ENCODE peak calls at places on chromosomes 12 and 14, in seven cellular contexts. G is breast epithelium, Q is uterus, T is ovary, A is stomach, R is body of pancreas, N is NB4. E is an unnamed sample.

GRCh38 chr12:105330283-105330937 is at the start of gene C12orf75:
- DNase-seq in G (peak; percentile 60), Q (peak; percentile 74), N (peak; percentile 99), A (peak; percentile 83), T (peak; percentile 69), R (peak; percentile 68), E (no peak)

GRCh38 chr12:3222935-3223334 is 145.8 kb downstream of the TSPAN9 start:
- DNase-seq in R (no peak), Q (no peak), N (no peak), A (no peak), G (no peak), T (no peak), E (no peak)

GRCh38 chr14:104643306-104643705 is 38.7 kb upstream of the TMEM179 start:
- DNase-seq in Q (no peak), T (no peak), A (no peak), G (no peak), N (no peak), R (no peak), E (no peak)

GRCh38 chr12:45234134-45234865 is 18.4 kb downstream of the ANO6 start:
- DNase-seq in Q (peak; percentile 58), R (peak; percentile 54), T (peak; percentile 48), G (no peak), A (no peak), N (peak; percentile 59), E (no peak)

GRCh38 chr12:24424889-24425600 is 475.6 kb upstream of the SOX5 start:
- DNase-seq in Q (no peak), N (no peak), T (no peak), G (no peak), A (no peak), R (no peak), E (no peak)

GRCh38 chr14:96690713-96691383 is 106.3 kb upstream of the VRK1 start:
- DNase-seq in R (no peak), A (no peak), G (no peak), Q (no peak), N (no peak), T (no peak), E (no peak)

GRCh38 chr12:109222062-109222461 is 87.0 kb downstream of the FOXN4 start:
- DNase-seq in T (no peak), R (no peak), N (no peak), Q (no peak), G (no peak), A (no peak), E (no peak)

GRCh38 chr14:34632451-34632850 is 2.5 kb upstream of the SNX6 start:
- DNase-seq in T (no peak), A (no peak), R (no peak), Q (no peak), N (no peak), G (no peak), E (no peak)

GRCh38 chr14:33839193-33840076 is 111.4 kb downstream of the EGLN3 start:
- DNase-seq in T (peak; percentile 42), N (peak; percentile 33), R (peak; percentile 52), Q (peak; percentile 53), G (no peak), A (peak; percentile 54), E (peak; percentile 58)

GRCh38 chr12:63917864-63918742 is 73.6 kb downstream of the SRGAP1 start:
- DNase-seq in G (no peak), T (no peak), N (peak; percentile 91), A (no peak), Q (no peak), R (peak; percentile 54), E (no peak)

GRCh38 chr12:92025462-92026207 is 120.0 kb downstream of the BTG1 start:
- DNase-seq in R (no peak), A (no peak), Q (no peak), G (no peak), T (no peak), N (no peak), E (no peak)

GRCh38 chr12:26212356-26212755 is 17.0 kb downstream of the SSPN start:
- DNase-seq in T (no peak), R (no peak), Q (no peak), G (no peak), A (no peak), N (peak; percentile 75), E (no peak)

GRCh38 chr12:32302218-32302826 is 97.0 kb upstream of the FGD4 start:
- DNase-seq in G (no peak), A (no peak), T (no peak), N (peak; percentile 45), Q (no peak), R (no peak), E (no peak)

GRCh38 chr14:38207342-38207741 is 362 bp upstream of the SSTR1 start:
- DNase-seq in T (no peak), A (no peak), G (no peak), R (no peak), N (no peak), Q (no peak), E (no peak)

GRCh38 chr14:93023039-93023438 is 92.7 kb downstream of the ITPK1 start:
- DNase-seq in R (no peak), G (no peak), N (peak; percentile 67), T (no peak), Q (no peak), A (no peak), E (no peak)

GRCh38 chr12:27548301-27549199 is 24.5 kb downstream of the PPFIBP1 start:
- DNase-seq in T (no peak), G (no peak), Q (no peak), R (no peak), A (no peak), N (peak; percentile 23), E (no peak)

GRCh38 chr12:124747426-124748161 is 116.1 kb downstream of the SCARB1 start:
- DNase-seq in T (no peak), R (peak; percentile 52), Q (no peak), N (peak; percentile 87), A (no peak), G (no peak), E (no peak)

GRCh38 chr12:121536058-121536928 is 44.5 kb downstream of the KDM2B start:
- DNase-seq in T (peak; percentile 88), A (peak; percentile 78), G (no peak), Q (peak; percentile 83), R (peak; percentile 73), N (peak; percentile 51), E (peak; percentile 92)

GRCh38 chr14:68612049-68612448 is 180.8 kb downstream of the ZFP36L1 start:
- DNase-seq in G (no peak), T (no peak), R (peak; percentile 47), N (no peak), Q (no peak), A (no peak), E (no peak)

GRCh38 chr12:54682674-54683073 is 34.5 kb upstream of the DCD start:
- DNase-seq in T (no peak), Q (no peak), G (no peak), R (no peak), N (no peak), A (no peak), E (no peak)
- H3K4me3 ChIP-seq in T (no peak overlapping the region), Q (no peak overlapping the region), G (no peak overlapping the region), R (no peak overlapping the region), N (no peak overlapping the region), A (no peak overlapping the region), E (no peak overlapping the region)

DNA sequence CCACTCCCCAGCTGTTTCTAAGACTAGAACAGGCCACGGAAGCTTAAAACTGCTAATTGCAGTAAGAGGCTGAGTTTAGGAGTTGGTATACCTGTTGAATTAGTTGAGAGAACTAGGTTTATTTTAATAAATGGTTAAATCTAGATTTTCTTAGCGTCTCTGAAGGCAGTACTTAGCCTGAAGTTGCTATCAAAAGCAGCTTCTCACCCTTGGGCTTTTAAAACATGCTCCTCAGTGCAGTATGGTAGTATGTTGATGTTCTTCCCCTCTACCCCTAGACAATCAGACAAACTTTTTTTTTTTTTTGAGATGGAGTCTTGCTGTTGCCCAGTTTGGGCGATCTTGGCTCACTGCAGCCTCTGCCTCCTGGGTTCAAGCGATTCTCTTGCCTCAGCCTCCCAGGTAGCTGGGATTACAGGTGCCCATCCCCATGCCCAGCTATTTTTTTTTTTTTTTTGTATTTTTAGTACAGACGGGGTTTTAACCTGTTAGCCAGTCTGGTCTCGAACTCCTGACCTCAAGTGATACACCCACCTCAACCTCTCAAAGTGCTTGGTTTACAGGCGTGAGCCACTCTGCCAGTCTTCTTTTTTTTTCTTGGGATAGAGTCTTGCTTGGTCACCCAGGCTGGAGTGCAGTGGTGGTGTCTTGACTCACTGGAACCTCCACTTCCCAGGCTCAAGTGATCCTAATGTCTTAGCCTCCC is 6.8 kb downstream of the SRSF5 start:
- DNase-seq in T (no peak), R (no peak), Q (no peak), G (no peak), N (no peak), A (no peak), E (no peak)
- TF ChIP-seq POLR2A in T (no peak), R (no peak), Q (no peak), G (no peak), N (no peak), A (no peak), E (no peak)

DNA sequence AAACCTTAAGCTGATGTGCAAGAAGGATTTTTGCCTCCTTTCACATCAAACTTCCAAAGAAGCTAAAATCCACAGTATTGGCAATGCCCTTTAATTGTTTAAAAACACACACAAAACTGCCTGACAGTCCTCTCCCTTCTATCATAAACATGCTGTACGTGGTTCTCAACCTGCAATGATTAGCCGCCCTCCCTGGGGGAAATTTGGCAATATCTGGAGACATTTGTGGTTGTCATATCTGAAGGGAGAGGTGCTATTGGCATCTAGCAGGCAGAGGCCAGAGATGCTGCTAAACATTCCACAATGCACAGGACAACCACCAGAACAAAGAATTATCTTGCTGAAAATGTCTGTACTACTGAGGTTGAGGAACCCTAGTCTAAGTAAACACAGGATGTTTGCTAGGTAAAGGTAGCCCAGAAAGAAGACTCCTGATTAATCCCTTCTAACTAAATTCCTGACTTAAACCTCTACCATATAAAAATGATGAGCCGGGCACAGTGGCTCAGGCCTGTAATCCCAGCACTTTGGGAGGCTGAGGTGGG is 1.2 kb downstream of the ACOT6 start:
- DNase-seq in A (no peak), N (peak; percentile 64), T (no peak), Q (no peak), R (no peak), G (no peak), E (no peak)
- H3K4me3 ChIP-seq in A (peak overlapping the region; percentile 56), N (no peak overlapping the region), T (no peak overlapping the region), Q (peak overlapping the region; percentile 71), R (no peak overlapping the region), G (peak overlapping the region; percentile 60), E (peak overlapping the region; percentile 63)

GRCh38 chr12:49130151-49131050 is 794 bp downstream of the TUBA1B start:
- DNase-seq in R (peak; percentile 96), Q (peak; percentile 94), A (peak; percentile 95), G (peak; percentile 89), T (peak; percentile 94), N (peak; percentile 96), E (no peak)
- TF ChIP-seq POLR2A in R (no peak), Q (peak; percentile 79), A (no peak), G (no peak), T (peak; percentile 1), N (peak; percentile 19), E (no peak)

E was measured in vagina.